ENCODE peak calls at places on chromosomes 7 and 10, in four cellular contexts. One of them, this sample, is unnamed.
A peak's percentile ranks its signal among the peaks of the same experiment; 100 is the strongest.

GRCh38 chr10:31867646-31868045 is 61.0 kb downstream of the ARHGAP12 start:
- DNase-seq in NCI-H524: no peak
- DNase-seq in ovary: no peak
- DNase-seq in EH: peak; percentile 35
- DNase-seq in this sample: no peak

GRCh38 chr7:132548489-132549078 is 27.7 kb downstream of the PLXNA4 start:
- DNase-seq in NCI-H524: no peak
- DNase-seq in ovary: no peak
- DNase-seq in EH: peak; percentile 78
- DNase-seq in this sample: no peak

GRCh38 chr7:107024906-107025305 is 19.6 kb upstream of the PRKAR2B start:
- DNase-seq in NCI-H524: no peak
- DNase-seq in ovary: no peak
- DNase-seq in EH: no peak
- DNase-seq in this sample: no peak

GRCh38 chr7:148290451-148291005 is 300.0 kb upstream of the C7orf33 start:
- DNase-seq in NCI-H524: no peak
- DNase-seq in ovary: no peak
- DNase-seq in EH: no peak
- DNase-seq in this sample: no peak

GRCh38 chr10:5491477-5491876 is 7.9 kb downstream of the CALML5 start:
- DNase-seq in NCI-H524: no peak
- DNase-seq in ovary: no peak
- DNase-seq in EH: no peak
- DNase-seq in this sample: no peak

GRCh38 chr7:1555813-1556540 is at the start of gene TMEM184A:
- DNase-seq in NCI-H524: peak; percentile 90
- DNase-seq in ovary: peak; percentile 23
- DNase-seq in EH: no peak
- DNase-seq in this sample: peak; percentile 73

GRCh38 chr7:6403907-6404306 is 43.8 kb downstream of the DAGLB start:
- DNase-seq in NCI-H524: no peak
- DNase-seq in ovary: no peak
- DNase-seq in EH: no peak
- DNase-seq in this sample: no peak

GRCh38 chr10:128009768-128010167 is 102.9 kb downstream of the PTPRE start:
- DNase-seq in NCI-H524: no peak
- DNase-seq in ovary: no peak
- DNase-seq in EH: no peak
- DNase-seq in this sample: no peak